ENCODE peak calls at places on chromosome 17, in five cellular contexts. L, O, J, K and N are unnamed samples.

GRCh38 chr17:48059125-48059668 is 11.0 kb downstream of the NFE2L1 start:
- DNase-seq in J (peak), L (no peak), O (no peak), K (no peak), N (no peak)

GRCh38 chr17:39114744-39115534 is 36.5 kb downstream of the PLXDC1 start:
- DNase-seq in J (peak), O (peak), L (no peak), K (no peak), N (no peak)

GRCh38 chr17:58665946-58666857 is 25.6 kb downstream of the TEX14 start:
- DNase-seq in J (no peak), K (no peak), L (no peak), O (no peak), N (no peak)

GRCh38 chr17:48814504-48814903 is 2.5 kb downstream of the TTLL6 start:
- DNase-seq in L (peak), K (peak), J (no peak), O (peak), N (no peak)

GRCh38 chr17:51926448-51926847 is 232.1 kb downstream of the CA10 start:
- DNase-seq in K (no peak), O (no peak), L (no peak), J (no peak), N (no peak)

GRCh38 chr17:40538019-40538935 is 27.0 kb downstream of the CCR7 start:
- DNase-seq in K (no peak), L (peak), J (peak), O (peak), N (no peak)

GRCh38 chr17:27751166-27751565 is 49.2 kb downstream of the NOS2 start:
- DNase-seq in L (no peak), K (no peak), O (no peak), J (no peak), N (no peak)

GRCh38 chr17:82551779-82552457 is 32.4 kb downstream of the FOXK2 start:
- DNase-seq in L (peak), J (peak), K (peak), O (peak), N (no peak)

GRCh38 chr17:38872671-38873385 is 3.0 kb downstream of the LASP1 start:
- DNase-seq in L (no peak), K (no peak), O (no peak), J (no peak), N (no peak)

GRCh38 chr17:40331743-40332641 is 23.0 kb downstream of the RARA start:
- DNase-seq in O (peak), L (peak), K (no peak), J (peak), N (peak)

GRCh38 chr17:76541739-76542450 is 2.1 kb downstream of the PRCD start:
- DNase-seq in O (peak), L (no peak), K (no peak), J (no peak), N (no peak)

GRCh38 chr17:71828182-71828596 is 292.6 kb upstream of the SOX9 start:
- DNase-seq in L (peak), J (no peak), K (no peak), O (peak), N (no peak)

GRCh38 chr17:58205936-58206335 is 13.1 kb downstream of the MKS1 start:
- DNase-seq in K (no peak), J (no peak), O (no peak), L (no peak), N (no peak)

GRCh38 chr17:2703181-2703580 is 8.4 kb downstream of the CLUH start:
- DNase-seq in K (no peak), L (no peak), J (peak), O (peak), N (no peak)

GRCh38 chr17:17151055-17151454 is 55.1 kb downstream of the PLD6 start:
- DNase-seq in J (no peak), L (peak), O (peak), K (no peak), N (peak)

GRCh38 chr17:12046786-12047185 is 26.1 kb downstream of the MAP2K4 start:
- DNase-seq in O (no peak), J (no peak), K (no peak), L (no peak), N (no peak)

GRCh38 chr17:19345067-19345460 is 17.5 kb downstream of the B9D1 start:
- DNase-seq in J (peak), K (no peak), O (peak), L (no peak), N (no peak)

GRCh38 chr17:62163847-62164246 is 98.8 kb upstream of the MED13 start:
- DNase-seq in J (no peak), K (no peak), L (no peak), O (no peak), N (no peak)

GRCh38 chr17:31074772-31075538 is 19.8 kb upstream of the NF1 start:
- DNase-seq in J (no peak), K (no peak), O (peak), L (peak), N (no peak)

GRCh38 chr17:14080847-14081251 is 11.5 kb downstream of the COX10 start:
- DNase-seq in O (no peak), K (no peak), J (no peak), L (no peak), N (no peak)

GRCh38 chr17:83068641-83069570 is 10.5 kb upstream of the METRNL start:
- DNase-seq in J (peak), L (no peak), O (peak), K (no peak), N (no peak)

GRCh38 chr17:49442051-49442450 is 27.4 kb upstream of the PHB1 start:
- DNase-seq in L (no peak), O (no peak), K (no peak), J (no peak), N (no peak)

GRCh38 chr17:7562208-7562605 is 488 bp downstream of the SENP3 start:
- DNase-seq in J (no peak), O (peak), L (no peak), K (peak), N (no peak)

GRCh38 chr17:57597531-57598453 is 147.3 kb downstream of the CCDC182 start:
- DNase-seq in J (no peak), O (peak), K (no peak), L (peak), N (no peak)

GRCh38 chr17:71937914-71938313 is 182.9 kb upstream of the SOX9 start:
- DNase-seq in O (no peak), J (no peak), K (no peak), L (peak), N (no peak)

GRCh38 chr17:63881935-63882601 is at the start of gene GH2:
- DNase-seq in L (peak), J (no peak), O (peak), K (peak), N (peak)

GRCh38 chr17:37239690-37240344 is 136.0 kb upstream of the C17orf78 start:
- DNase-seq in L (peak), K (peak), O (peak), J (no peak), N (no peak)

GRCh38 chr17:42618442-42619150 is 9.1 kb downstream of the TUBG1 start:
- DNase-seq in O (no peak), L (peak), K (peak), J (no peak), N (no peak)

GRCh38 chr17:42617956-42618431 is 8.5 kb downstream of the TUBG1 start:
- DNase-seq in L (no peak), J (no peak), O (no peak), K (peak), N (no peak)

GRCh38 chr17:42629420-42630009 is 20.0 kb downstream of the TUBG1 start:
- DNase-seq in O (peak), J (no peak), L (no peak), K (no peak), N (no peak)

GRCh38 chr17:42623732-42624596 is 14.5 kb downstream of the TUBG1 start:
- DNase-seq in K (no peak), O (no peak), J (no peak), L (peak), N (no peak)
- TF ChIP-seq CTCF in K (no peak), O (no peak), J (no peak), L (no peak), N (no peak)

DNA sequence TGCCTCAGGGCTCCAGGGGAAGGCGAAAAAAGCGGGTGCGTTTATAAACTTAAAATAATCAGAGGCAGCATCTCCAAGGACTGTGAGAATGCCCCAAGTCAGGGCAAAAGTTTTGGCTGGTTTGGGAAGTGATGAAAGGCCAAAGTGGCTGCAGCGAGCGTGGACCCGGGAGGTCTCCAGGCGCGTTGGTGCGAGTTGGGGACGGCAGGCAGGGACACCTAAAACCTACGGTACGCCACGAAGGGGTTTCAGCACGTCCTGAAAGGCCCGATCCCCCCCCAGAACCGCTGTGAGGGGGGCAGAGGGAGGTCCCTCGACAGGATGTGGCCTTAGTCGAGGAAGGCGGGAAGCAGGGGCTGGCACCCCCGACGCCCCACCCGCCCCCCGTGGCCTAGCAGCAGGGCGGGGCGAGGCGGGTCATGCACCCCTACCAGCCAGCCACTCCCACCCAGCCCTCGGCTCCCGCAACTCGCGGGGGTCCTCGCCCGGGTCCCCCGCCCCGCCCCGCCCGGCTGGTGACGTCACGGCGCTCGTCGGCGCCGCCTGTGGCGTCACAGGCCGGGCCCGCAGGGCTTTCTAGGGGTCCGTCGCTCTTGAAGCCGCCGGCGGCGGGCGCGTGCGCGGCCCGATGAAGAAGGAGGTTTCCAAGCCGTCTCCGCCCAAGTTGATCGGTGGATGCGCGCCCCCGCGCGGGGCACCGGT is at the start of gene MYCBPAP:
- DNase-seq in O (peak), L (peak), K (peak), J (peak), N (no peak)
- TF ChIP-seq CTCF in O (no peak), L (no peak), K (peak), J (no peak), N (peak)

DNA sequence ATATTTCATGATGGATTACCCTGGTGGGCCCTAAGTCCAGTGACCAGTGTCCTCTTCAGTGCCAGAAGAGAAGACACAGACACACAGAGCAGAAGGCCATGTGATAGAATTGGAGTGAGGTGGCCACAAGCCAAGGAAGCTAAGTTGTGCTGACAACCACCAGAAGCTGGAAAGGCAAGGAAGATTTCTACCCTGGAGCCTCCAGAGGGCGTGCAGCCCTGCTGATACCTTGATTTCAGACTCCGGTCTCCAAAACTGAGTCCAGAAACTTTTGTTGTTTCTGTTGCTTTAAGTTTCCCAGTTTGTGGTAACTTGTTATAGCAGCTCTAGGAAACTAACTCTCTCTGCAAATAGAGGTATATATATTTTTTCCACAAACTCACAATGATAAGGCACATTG is 396.6 kb upstream of the ASIC2 start:
- DNase-seq in J (no peak), L (no peak), O (no peak), K (no peak), N (no peak)
- TF ChIP-seq CTCF in J (no peak), L (no peak), O (no peak), K (no peak), N (no peak)

GRCh38 chr17:73821665-73822064 is 177.4 kb upstream of the SDK2 start:
- DNase-seq in J (no peak), K (no peak), O (no peak), L (no peak), N (no peak)
- TF ChIP-seq CTCF in J (no peak), K (no peak), O (no peak), L (no peak), N (no peak)

GRCh38 chr17:45230787-45231480 is 9.2 kb downstream of the FMNL1 start:
- DNase-seq in O (peak), L (peak), J (peak), K (no peak), N (no peak)

GRCh38 chr17:45230410-45230786 is 8.7 kb downstream of the FMNL1 start:
- DNase-seq in L (no peak), O (peak), J (no peak), K (no peak), N (no peak)

GRCh38 chr17:45232514-45233422 is 11.1 kb downstream of the FMNL1 start:
- DNase-seq in K (no peak), J (no peak), O (peak), L (no peak), N (no peak)

GRCh38 chr17:45229681-45230409 is 8.2 kb downstream of the FMNL1 start:
- DNase-seq in L (no peak), O (peak), J (no peak), K (peak), N (no peak)

GRCh38 chr17:45231481-45232116 is 9.9 kb downstream of the FMNL1 start:
- DNase-seq in L (no peak), K (no peak), J (peak), O (peak), N (no peak)
- TF ChIP-seq CTCF in L (peak), K (peak), J (no peak), O (peak), N (peak)

GRCh38 chr17:80649200-80649644 is 104.6 kb downstream of the RPTOR start:
- DNase-seq in K (no peak), O (no peak), L (no peak), J (no peak), N (no peak)

GRCh38 chr17:80650751-80651173 is 106.1 kb downstream of the RPTOR start:
- DNase-seq in K (no peak), L (no peak), J (no peak), O (no peak), N (no peak)

GRCh38 chr17:80650339-80650672 is 105.7 kb downstream of the RPTOR start:
- DNase-seq in J (no peak), O (no peak), L (no peak), K (no peak), N (no peak)

GRCh38 chr17:80647746-80648145 is 103.1 kb downstream of the RPTOR start:
- DNase-seq in O (peak), L (peak), K (no peak), J (no peak), N (peak)

GRCh38 chr17:80649672-80650338 is 105.2 kb downstream of the RPTOR start:
- DNase-seq in L (peak), J (no peak), K (peak), O (peak), N (peak)
- TF ChIP-seq CTCF in L (peak), J (no peak), K (peak), O (peak), N (peak)